ENCODE peak calls at places on chromosomes 4 and X, in ten cellular contexts. L, T, N, S, J, Z, M, F, Y and R are unnamed samples.
A peak's percentile ranks its signal among the peaks of the same experiment; 100 is the strongest.

GRCh38 chr4:153111426-153112070 is 92.7 kb upstream of the TRIM2 start:
- DNase-seq in M (no peak), L (no peak), Y (no peak), N (no peak), S (no peak), Z (no peak), T (no peak), J (no peak), F (no peak), R (no peak)

GRCh38 chr4:124515591-124515990 is 196.9 kb downstream of the ANKRD50 start:
- DNase-seq in Z (no peak), F (no peak), L (no peak), T (no peak), Y (peak; percentile 0), N (no peak), J (no peak), M (no peak), S (no peak), R (no peak)

GRCh38 chr4:168562021-168562691 is 65.3 kb downstream of the PALLD start:
- DNase-seq in Z (no peak), L (no peak), J (no peak), S (no peak), Y (no peak), M (no peak), F (no peak), N (no peak), T (no peak), R (no peak)

GRCh38 chrX:155056877-155057792 is 13.8 kb downstream of the CMC4 start:
- DNase-seq in F (peak; percentile 73), M (peak; percentile 49), T (peak; percentile 82), Y (peak; percentile 82), J (peak; percentile 29), L (peak; percentile 33), S (no peak), Z (peak; percentile 77), N (no peak), R (peak; percentile 79)

GRCh38 chr4:153643406-153644016 is 40.6 kb upstream of the TLR2 start:
- DNase-seq in N (peak; percentile 68), Y (peak; percentile 60), T (no peak), Z (no peak), S (no peak), M (no peak), F (no peak), L (no peak), J (no peak), R (no peak)

GRCh38 chrX:72351606-72352338 is 46.1 kb upstream of the CITED1 start:
- DNase-seq in Y (no peak), M (no peak), T (peak; percentile 53), F (no peak), Z (no peak), L (no peak), N (no peak), J (no peak), S (no peak), R (no peak)

GRCh38 chrX:15790766-15791380 is 589 bp downstream of the ZRSR2 start:
- DNase-seq in J (no peak), S (no peak), L (no peak), N (peak; percentile 45), F (no peak), M (no peak), T (no peak), Y (peak; percentile 1), Z (no peak), R (no peak)

GRCh38 chrX:143754183-143754582 is 33.6 kb upstream of the SPANXN2 start:
- DNase-seq in F (no peak), Y (no peak), T (no peak), N (no peak), Z (no peak), S (no peak), J (no peak), M (no peak), L (no peak), R (no peak)

GRCh38 chrX:50492720-50493119 is 22.1 kb upstream of the DGKK start:
- DNase-seq in Z (no peak), Y (no peak), S (no peak), N (no peak), L (no peak), T (no peak), J (no peak), M (no peak), F (no peak), R (no peak)

GRCh38 chrX:50497067-50497466 is 26.4 kb upstream of the DGKK start:
- DNase-seq in Y (no peak), L (no peak), Z (no peak), N (no peak), F (no peak), M (no peak), S (no peak), T (no peak), J (no peak), R (no peak)

DNA sequence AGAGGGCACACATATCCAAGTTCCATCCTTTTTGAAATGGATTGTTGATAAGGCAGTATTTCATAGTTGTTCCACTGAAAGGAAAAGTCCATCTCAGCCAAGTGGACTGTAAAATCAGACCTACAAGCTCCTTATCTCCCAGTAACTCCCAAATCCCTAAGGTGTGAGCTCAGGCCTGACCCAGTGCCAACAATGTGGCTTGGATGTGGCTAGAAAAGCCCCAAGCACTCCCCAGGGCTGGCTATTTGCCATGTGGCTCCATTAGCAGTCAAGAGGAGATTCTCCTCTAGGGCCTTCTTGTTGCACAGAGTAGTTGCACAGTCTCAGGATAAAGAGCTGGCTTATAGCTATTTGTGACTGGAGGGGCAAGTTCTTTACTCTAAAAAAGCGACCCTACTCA is 25.0 kb upstream of the DGKK start:
- DNase-seq in J (no peak), L (no peak), F (no peak), Z (no peak), Y (no peak), T (peak; percentile 83), S (no peak), M (no peak), N (no peak), R (no peak)
- H3K4me3 ChIP-seq in J (no peak overlapping the region), L (no peak overlapping the region), F (no peak overlapping the region), Z (no peak overlapping the region), Y (no peak overlapping the region), T (no peak overlapping the region), S (no peak overlapping the region), M (no peak overlapping the region), N (no peak overlapping the region), R (no peak overlapping the region)

GRCh38 chr4:143700420-143701352 is at the start of gene FREM3:
- DNase-seq in Z (peak; percentile 56), L (no peak), S (no peak), T (peak; percentile 41), F (no peak), M (no peak), N (no peak), J (no peak), Y (no peak), R (no peak)

GRCh38 chr4:143700060-143700419 is 435 bp downstream of the FREM3 start:
- DNase-seq in Z (peak; percentile 59), L (no peak), F (no peak), T (peak; percentile 77), N (no peak), J (no peak), M (peak; percentile 13), S (no peak), Y (no peak), R (no peak)

GRCh38 chr4:143699331-143700059 is 980 bp downstream of the FREM3 start:
- DNase-seq in J (no peak), M (no peak), Z (peak; percentile 25), L (no peak), T (peak; percentile 33), S (no peak), Y (no peak), N (no peak), F (no peak), R (no peak)

DNA sequence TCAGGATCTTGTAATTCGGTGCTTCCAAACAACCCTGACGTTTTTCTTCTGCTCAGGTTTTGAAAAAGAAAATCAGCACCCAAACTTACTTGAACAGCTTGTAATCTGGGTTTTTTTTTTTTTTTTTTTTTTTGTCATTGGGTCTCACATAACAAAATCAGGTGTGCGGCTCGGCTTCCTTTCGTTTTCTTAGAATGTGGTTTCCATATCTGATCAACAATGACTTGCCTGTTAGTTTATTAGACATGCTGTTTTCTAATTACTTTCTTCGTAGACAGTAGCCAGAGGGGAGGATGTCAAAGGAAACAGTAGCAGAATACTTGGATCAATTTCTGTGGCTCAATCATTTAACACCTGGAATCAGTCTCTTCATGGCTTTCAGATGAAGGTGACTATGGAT is 890 bp upstream of the FREM3 start:
- DNase-seq in Y (no peak), L (no peak), F (no peak), M (no peak), Z (no peak), J (no peak), S (no peak), N (no peak), T (no peak), R (no peak)
- H3K27ac ChIP-seq in Y (no peak overlapping the region), L (no peak overlapping the region), F (no peak overlapping the region), M (no peak overlapping the region), Z (no peak overlapping the region), J (no peak overlapping the region), S (no peak overlapping the region), N (no peak overlapping the region), T (no peak overlapping the region), R (no peak overlapping the region)

GRCh38 chr4:126856906-126857305 is 775.9 kb upstream of the INTU start:
- DNase-seq in F (no peak), T (no peak), M (no peak), Y (no peak), Z (no peak), L (no peak), S (no peak), N (no peak), J (no peak), R (no peak)

GRCh38 chr4:126850286-126850685 is 782.5 kb upstream of the INTU start:
- DNase-seq in Y (peak; percentile 85), J (no peak), Z (no peak), L (no peak), T (no peak), S (no peak), F (no peak), N (no peak), M (no peak), R (no peak)

GRCh38 chr4:126853715-126854114 is 779.0 kb upstream of the INTU start:
- DNase-seq in L (no peak), Y (no peak), J (no peak), Z (no peak), F (no peak), N (no peak), T (no peak), S (no peak), M (no peak), R (no peak)

DNA sequence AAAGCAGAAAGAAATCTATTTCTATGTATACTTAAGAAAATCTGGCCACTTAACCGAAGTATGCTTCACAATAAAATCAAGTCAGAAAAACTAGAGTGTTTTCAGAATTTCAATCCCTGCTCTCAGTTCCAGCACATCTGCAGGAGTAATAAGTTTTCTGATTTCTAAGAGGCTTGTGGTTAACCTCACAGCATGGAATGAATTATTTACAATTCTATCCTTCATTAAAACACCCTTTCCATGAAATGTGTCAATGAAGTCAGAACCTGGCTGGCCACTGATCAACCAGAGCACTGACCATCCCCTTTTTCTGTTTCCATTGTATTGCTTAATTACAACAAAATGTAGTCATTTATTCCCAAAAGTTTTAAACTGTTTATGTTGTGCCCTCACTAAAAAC is 781.4 kb upstream of the INTU start:
- DNase-seq in T (no peak), Y (no peak), N (no peak), F (no peak), Z (no peak), J (no peak), L (no peak), M (no peak), S (no peak), R (no peak)
- H3K4me3 ChIP-seq in T (no peak overlapping the region), Y (no peak overlapping the region), N (no peak overlapping the region), F (no peak overlapping the region), Z (no peak overlapping the region), J (no peak overlapping the region), L (no peak overlapping the region), M (no peak overlapping the region), S (no peak overlapping the region), R (no peak overlapping the region)

GRCh38 chrX:73728518-73729023 is 165.6 kb downstream of the CHIC1 start:
- DNase-seq in S (no peak), J (no peak), F (no peak), Y (no peak), T (no peak), M (no peak), Z (no peak), N (no peak), L (no peak), R (no peak)
- H3K27ac ChIP-seq in S (no peak overlapping the region), J (no peak overlapping the region), F (no peak overlapping the region), Y (no peak overlapping the region), T (no peak overlapping the region), M (no peak overlapping the region), Z (no peak overlapping the region), N (no peak overlapping the region), L (no peak overlapping the region), R (no peak overlapping the region)